ENCODE peak calls at places on chromosome 16, in eight cellular contexts. I is heart left ventricle, Y is thyroid gland, N is heart right ventricle, J is GM12878, R is ovary, A is A549, Z is IMR-90. B is an unnamed sample.

GRCh38 chr16:88913001-88913612 is 46.6 kb upstream of the PABPN1L start:
- DNase-seq in I (no peak), Y (no peak), N (no peak), J (no peak), R (no peak), A (no peak), Z (no peak), B (no peak)

GRCh38 chr16:78462261-78463208 is 363.1 kb downstream of the WWOX start:
- DNase-seq in I (no peak), Y (peak), N (no peak), J (no peak), R (no peak), A (no peak), Z (no peak), B (no peak)

GRCh38 chr16:4826980-4827379 is 20.1 kb downstream of the GLYR1 start:
- DNase-seq in I (peak), Y (no peak), N (no peak), J (no peak), R (no peak), A (no peak), Z (no peak), B (no peak)

GRCh38 chr16:19114359-19115147 is 789 bp downstream of the ITPRIPL2 start:
- DNase-seq in I (peak), Y (peak), N (peak), J (no peak), R (peak), A (peak), Z (peak), B (peak)

GRCh38 chr16:89096768-89097527 is 3.3 kb downstream of the ACSF3 start:
- DNase-seq in I (no peak), Y (no peak), N (no peak), J (no peak), R (no peak), A (no peak), Z (peak), B (no peak)

GRCh38 chr16:74607967-74608356 is 1.0 kb upstream of the GLG1 start:
- DNase-seq in I (no peak), Y (no peak), N (no peak), J (no peak), R (no peak), A (no peak), Z (peak), B (peak)

GRCh38 chr16:46980926-46981325 is 7.5 kb upstream of the DNAJA2 start:
- DNase-seq in I (no peak), Y (no peak), N (no peak), J (no peak), R (no peak), A (no peak), Z (no peak), B (no peak)

GRCh38 chr16:89026121-89026612 is 49.2 kb upstream of the CBFA2T3 start:
- DNase-seq in I (no peak), Y (no peak), N (no peak), J (peak), R (no peak), A (no peak), Z (no peak), B (no peak)

GRCh38 chr16:88057656-88058055 is 106.4 kb downstream of the BANP start:
- DNase-seq in I (peak), Y (no peak), N (no peak), J (no peak), R (peak), A (no peak), Z (no peak), B (no peak)

GRCh38 chr16:86566601-86566965 is at the start of gene FOXC2:
- DNase-seq in I (peak), Y (peak), N (peak), J (no peak), R (peak), A (peak), Z (peak), B (peak)

GRCh38 chr16:76614255-76614654 is 337.1 kb downstream of the CNTNAP4 start:
- DNase-seq in I (no peak), Y (no peak), N (no peak), J (no peak), R (no peak), A (no peak), Z (no peak), B (no peak)

GRCh38 chr16:17391715-17392114 is 79.0 kb downstream of the XYLT1 start:
- DNase-seq in I (no peak), Y (no peak), N (no peak), J (no peak), R (no peak), A (no peak), Z (no peak), B (no peak)

GRCh38 chr16:50329446-50330189 is 39.2 kb downstream of the BRD7 start:
- DNase-seq in I (no peak), Y (no peak), N (no peak), J (no peak), R (peak), A (no peak), Z (no peak), B (no peak)
- H3K27ac ChIP-seq in I (no peak), Y (no peak), N (no peak), J (peak), R (no peak), A (no peak), Z (peak), B (peak)

GRCh38 chr16:56482667-56483236 is 31.4 kb downstream of the OGFOD1 start:
- DNase-seq in I (no peak), Y (no peak), N (no peak), J (no peak), R (no peak), A (no peak), Z (no peak), B (no peak)
- TF ChIP-seq CTCF in I (no peak), Y (no peak), N (no peak), J (no peak), R (no peak), A (no peak), Z (no peak), B (no peak)

DNA sequence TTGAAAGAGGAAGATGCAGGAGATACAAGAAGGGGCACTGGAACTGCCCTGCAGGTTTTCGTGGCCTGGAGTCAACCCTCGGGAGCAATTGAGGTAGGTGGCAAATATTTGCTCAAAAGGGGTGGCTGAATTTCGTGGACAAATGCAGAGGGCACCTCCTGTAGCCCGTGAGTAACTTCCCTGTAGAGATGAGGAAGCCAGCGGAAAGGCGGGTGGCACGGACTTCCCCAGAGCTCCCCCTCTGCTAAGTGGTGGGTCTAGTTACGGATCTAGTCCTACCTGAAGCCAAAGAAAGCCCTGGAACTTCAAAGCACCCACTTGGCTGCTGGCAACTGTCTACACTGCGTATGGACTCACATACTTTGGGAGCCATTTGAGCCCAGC is 1.0 kb upstream of the ATP2C2 start:
- DNase-seq in I (no peak), Y (no peak), N (no peak), J (no peak), R (no peak), A (no peak), Z (no peak), B (no peak)
- H3K27ac ChIP-seq in I (no peak), Y (no peak), N (no peak), J (no peak), R (no peak), A (no peak), Z (no peak), B (no peak)

DNA sequence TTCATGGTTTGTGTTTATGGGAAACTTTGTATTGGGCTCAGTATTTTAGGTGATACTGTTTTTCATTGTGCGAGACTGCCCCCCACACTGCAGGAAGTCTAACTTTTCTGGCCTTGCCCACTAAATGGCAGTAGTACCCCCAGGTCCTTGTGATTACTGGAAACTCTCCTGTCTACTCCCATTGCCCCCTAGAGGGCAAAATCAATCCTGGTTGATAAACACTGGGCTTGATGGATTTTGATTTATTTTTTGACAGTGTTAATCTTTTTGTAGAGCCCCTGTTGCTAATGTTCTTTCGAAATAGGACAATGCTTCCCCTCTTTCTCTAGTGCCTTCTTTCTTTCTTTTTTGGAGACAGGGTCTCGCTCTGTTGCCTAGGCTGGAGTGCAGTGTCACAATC is 15.5 kb downstream of the METTL9 start:
- DNase-seq in I (no peak), Y (no peak), N (no peak), J (no peak), R (no peak), A (no peak), Z (no peak), B (no peak)
- TF ChIP-seq CTCF in I (no peak), Y (no peak), N (no peak), J (no peak), R (no peak), A (no peak), Z (no peak), B (no peak)

GRCh38 chr16:30592871-30593270 is 7.4 kb upstream of the ZNF785 start:
- DNase-seq in I (no peak), Y (no peak), N (no peak), J (no peak), R (no peak), A (no peak), Z (no peak), B (no peak)
- H3K27ac ChIP-seq in I (no peak), Y (no peak), N (no peak), J (no peak), R (no peak), A (no peak), Z (no peak), B (no peak)

GRCh38 chr16:27867122-27868110 is 196.1 kb downstream of the GSG1L start:
- DNase-seq in I (peak), Y (peak), N (peak), J (no peak), R (peak), A (peak), Z (peak), B (no peak)
- TF ChIP-seq CTCF in I (peak), Y (peak), N (peak), J (peak), R (no peak), A (peak), Z (peak), B (no peak)

GRCh38 chr16:23504453-23505179 is 5.7 kb downstream of the GGA2 start:
- DNase-seq in I (peak), Y (peak), N (peak), J (peak), R (peak), A (peak), Z (peak), B (peak)
- H3K27ac ChIP-seq in I (peak), Y (peak), N (peak), J (peak), R (no peak), A (peak), Z (no peak), B (peak)

DNA sequence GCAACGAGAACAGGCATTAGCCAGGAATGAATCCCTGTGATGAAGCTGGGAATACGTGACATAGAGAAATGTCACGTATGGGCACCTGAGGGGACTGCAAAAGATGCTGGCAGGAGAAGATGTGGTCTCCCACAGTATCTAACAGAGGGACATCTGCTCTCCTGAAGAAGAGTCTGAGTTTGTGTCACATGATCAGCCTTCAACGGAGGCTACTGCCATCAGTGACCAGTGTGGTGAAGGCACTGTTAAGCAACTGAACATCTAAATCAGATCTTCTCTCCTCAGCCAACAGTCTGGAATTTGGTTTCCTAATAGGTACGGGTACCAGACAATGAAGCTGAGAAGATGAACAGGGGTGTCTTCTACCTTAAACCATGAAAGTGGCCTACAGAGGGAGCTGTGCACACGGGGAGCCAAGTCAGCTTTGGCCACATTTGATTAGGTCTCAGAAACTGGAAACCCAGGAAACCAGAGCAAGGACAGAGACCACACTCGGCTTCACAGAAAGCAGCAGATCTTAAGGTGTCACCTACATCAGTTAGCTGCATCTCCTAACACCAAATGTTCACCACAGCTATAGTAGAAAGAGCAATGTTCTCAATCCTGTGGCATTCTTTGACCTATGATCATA is 41.8 kb downstream of the BRD7 start:
- DNase-seq in I (no peak), Y (no peak), N (no peak), J (peak), R (no peak), A (no peak), Z (peak), B (no peak)
- TF ChIP-seq CTCF in I (peak), Y (no peak), N (peak), J (peak), R (no peak), A (peak), Z (peak), B (peak)

GRCh38 chr16:12296406-12296805 is 319.9 kb downstream of the SNX29 start:
- DNase-seq in I (no peak), Y (no peak), N (no peak), J (no peak), R (no peak), A (no peak), Z (no peak), B (no peak)
- H3K27ac ChIP-seq in I (no peak), Y (no peak), N (no peak), J (no peak), R (no peak), A (no peak), Z (no peak), B (no peak)

GRCh38 chr16:72927199-72928088 is 120.5 kb downstream of the ZFHX3 start:
- DNase-seq in I (no peak), Y (no peak), N (no peak), J (no peak), R (no peak), A (peak), Z (peak), B (no peak)
- TF ChIP-seq CTCF in I (no peak), Y (no peak), N (no peak), J (no peak), R (no peak), A (no peak), Z (no peak), B (no peak)